ENCODE peak calls at places on chromosomes 11 and 22, in seven cellular contexts. One of them, this sample, is unnamed.

GRCh38 chr11:42253156-42253555 is 793.7 kb upstream of the LRRC4C start:
- DNase-seq in activated CD4-positive, alpha-beta T cell treated with anti-CD3 and anti-CD28 coated beads, Interleukin-2, amount 50 U/mL, for 48 hours: no peak
- DNase-seq in RWPE2: no peak
- DNase-seq in central memory CD4-positive, alpha-beta T cell: no peak
- DNase-seq in Daoy: no peak
- DNase-seq in astrocyte of the spinal cord: no peak
- DNase-seq in GOT3: no peak
- DNase-seq in this sample: no peak

GRCh38 chr11:35286156-35286555 is 133.2 kb downstream of the SLC1A2 start:
- DNase-seq in activated CD4-positive, alpha-beta T cell treated with anti-CD3 and anti-CD28 coated beads, Interleukin-2, amount 50 U/mL, for 48 hours: no peak
- DNase-seq in RWPE2: no peak
- DNase-seq in central memory CD4-positive, alpha-beta T cell: no peak
- DNase-seq in Daoy: no peak
- DNase-seq in astrocyte of the spinal cord: no peak
- DNase-seq in GOT3: no peak
- DNase-seq in this sample: no peak

GRCh38 chr22:29820941-29821789 is 16.9 kb downstream of the ASCC2 start:
- DNase-seq in activated CD4-positive, alpha-beta T cell treated with anti-CD3 and anti-CD28 coated beads, Interleukin-2, amount 50 U/mL, for 48 hours: peak; percentile 60
- DNase-seq in RWPE2: peak; percentile 93
- DNase-seq in central memory CD4-positive, alpha-beta T cell: no peak
- DNase-seq in Daoy: peak; percentile 93
- DNase-seq in astrocyte of the spinal cord: peak; percentile 83
- DNase-seq in GOT3: no peak
- DNase-seq in this sample: peak; percentile 54

GRCh38 chr22:42294034-42294985 is 23.9 kb upstream of the TCF20 start:
- DNase-seq in activated CD4-positive, alpha-beta T cell treated with anti-CD3 and anti-CD28 coated beads, Interleukin-2, amount 50 U/mL, for 48 hours: peak; percentile 27
- DNase-seq in RWPE2: no peak
- DNase-seq in central memory CD4-positive, alpha-beta T cell: peak; percentile 45
- DNase-seq in Daoy: peak; percentile 58
- DNase-seq in astrocyte of the spinal cord: peak; percentile 47
- DNase-seq in GOT3: no peak
- DNase-seq in this sample: no peak

GRCh38 chr11:62810748-62811147 is 5.5 kb upstream of the NXF1 start:
- DNase-seq in activated CD4-positive, alpha-beta T cell treated with anti-CD3 and anti-CD28 coated beads, Interleukin-2, amount 50 U/mL, for 48 hours: no peak
- DNase-seq in RWPE2: no peak
- DNase-seq in central memory CD4-positive, alpha-beta T cell: no peak
- DNase-seq in Daoy: no peak
- DNase-seq in astrocyte of the spinal cord: no peak
- DNase-seq in GOT3: no peak
- DNase-seq in this sample: no peak

GRCh38 chr11:133343951-133344350 is 188.3 kb downstream of the OPCML start:
- DNase-seq in activated CD4-positive, alpha-beta T cell treated with anti-CD3 and anti-CD28 coated beads, Interleukin-2, amount 50 U/mL, for 48 hours: no peak
- DNase-seq in RWPE2: peak; percentile 73
- DNase-seq in central memory CD4-positive, alpha-beta T cell: no peak
- DNase-seq in Daoy: peak; percentile 96
- DNase-seq in astrocyte of the spinal cord: peak; percentile 64
- DNase-seq in GOT3: no peak
- DNase-seq in this sample: no peak

GRCh38 chr22:23128269-23129108 is 13.3 kb downstream of the RSPH14 start:
- DNase-seq in activated CD4-positive, alpha-beta T cell treated with anti-CD3 and anti-CD28 coated beads, Interleukin-2, amount 50 U/mL, for 48 hours: peak; percentile 82
- DNase-seq in RWPE2: no peak
- DNase-seq in central memory CD4-positive, alpha-beta T cell: peak; percentile 57
- DNase-seq in Daoy: peak; percentile 71
- DNase-seq in astrocyte of the spinal cord: peak; percentile 76
- DNase-seq in GOT3: no peak
- DNase-seq in this sample: peak; percentile 21

GRCh38 chr22:40044102-40044869 is 49.5 kb downstream of the FAM83F start:
- DNase-seq in activated CD4-positive, alpha-beta T cell treated with anti-CD3 and anti-CD28 coated beads, Interleukin-2, amount 50 U/mL, for 48 hours: peak; percentile 99
- DNase-seq in RWPE2: peak; percentile 96
- DNase-seq in central memory CD4-positive, alpha-beta T cell: peak; percentile 99
- DNase-seq in Daoy: peak; percentile 99
- DNase-seq in astrocyte of the spinal cord: peak; percentile 99
- DNase-seq in GOT3: peak; percentile 91
- DNase-seq in this sample: peak; percentile 93

GRCh38 chr11:95247883-95248282 is 16.9 kb upstream of the SESN3 start:
- DNase-seq in activated CD4-positive, alpha-beta T cell treated with anti-CD3 and anti-CD28 coated beads, Interleukin-2, amount 50 U/mL, for 48 hours: no peak
- DNase-seq in RWPE2: no peak
- DNase-seq in central memory CD4-positive, alpha-beta T cell: no peak
- DNase-seq in Daoy: no peak
- DNase-seq in astrocyte of the spinal cord: no peak
- DNase-seq in GOT3: no peak
- DNase-seq in this sample: no peak

GRCh38 chr11:55503449-55503848 is 50.8 kb upstream of the OR4C15 start:
- DNase-seq in activated CD4-positive, alpha-beta T cell treated with anti-CD3 and anti-CD28 coated beads, Interleukin-2, amount 50 U/mL, for 48 hours: no peak
- DNase-seq in RWPE2: no peak
- DNase-seq in central memory CD4-positive, alpha-beta T cell: no peak
- DNase-seq in Daoy: no peak
- DNase-seq in astrocyte of the spinal cord: no peak
- DNase-seq in GOT3: no peak
- DNase-seq in this sample: no peak

GRCh38 chr22:37270928-37271650 is 11.2 kb upstream of the CYTH4 start:
- DNase-seq in activated CD4-positive, alpha-beta T cell treated with anti-CD3 and anti-CD28 coated beads, Interleukin-2, amount 50 U/mL, for 48 hours: no peak
- DNase-seq in RWPE2: no peak
- DNase-seq in central memory CD4-positive, alpha-beta T cell: no peak
- DNase-seq in Daoy: no peak
- DNase-seq in astrocyte of the spinal cord: no peak
- DNase-seq in GOT3: no peak
- DNase-seq in this sample: no peak

GRCh38 chr11:1761110-1761856 is 2.4 kb downstream of the CTSD start:
- DNase-seq in activated CD4-positive, alpha-beta T cell treated with anti-CD3 and anti-CD28 coated beads, Interleukin-2, amount 50 U/mL, for 48 hours: no peak
- DNase-seq in RWPE2: no peak
- DNase-seq in central memory CD4-positive, alpha-beta T cell: no peak
- DNase-seq in Daoy: no peak
- DNase-seq in astrocyte of the spinal cord: no peak
- DNase-seq in GOT3: no peak
- DNase-seq in this sample: no peak

GRCh38 chr11:45289369-45289768 is 3.2 kb upstream of the SYT13 start:
- DNase-seq in activated CD4-positive, alpha-beta T cell treated with anti-CD3 and anti-CD28 coated beads, Interleukin-2, amount 50 U/mL, for 48 hours: no peak
- DNase-seq in RWPE2: no peak
- DNase-seq in central memory CD4-positive, alpha-beta T cell: no peak
- DNase-seq in Daoy: peak; percentile 62
- DNase-seq in astrocyte of the spinal cord: peak; percentile 53
- DNase-seq in GOT3: peak; percentile 10
- DNase-seq in this sample: no peak

GRCh38 chr22:38487946-38488345 is 18.2 kb downstream of the DDX17 start:
- DNase-seq in activated CD4-positive, alpha-beta T cell treated with anti-CD3 and anti-CD28 coated beads, Interleukin-2, amount 50 U/mL, for 48 hours: no peak
- DNase-seq in RWPE2: no peak
- DNase-seq in central memory CD4-positive, alpha-beta T cell: no peak
- DNase-seq in Daoy: no peak
- DNase-seq in astrocyte of the spinal cord: no peak
- DNase-seq in GOT3: no peak
- DNase-seq in this sample: no peak

GRCh38 chr11:3996651-3997050 is 97.9 kb upstream of the RRM1 start:
- DNase-seq in activated CD4-positive, alpha-beta T cell treated with anti-CD3 and anti-CD28 coated beads, Interleukin-2, amount 50 U/mL, for 48 hours: no peak
- DNase-seq in RWPE2: no peak
- DNase-seq in central memory CD4-positive, alpha-beta T cell: no peak
- DNase-seq in Daoy: no peak
- DNase-seq in astrocyte of the spinal cord: no peak
- DNase-seq in GOT3: no peak
- DNase-seq in this sample: no peak

GRCh38 chr11:62710001-62710345 is 2.5 kb downstream of the GNG3 start:
- DNase-seq in activated CD4-positive, alpha-beta T cell treated with anti-CD3 and anti-CD28 coated beads, Interleukin-2, amount 50 U/mL, for 48 hours: peak; percentile 40
- DNase-seq in RWPE2: no peak
- DNase-seq in central memory CD4-positive, alpha-beta T cell: no peak
- DNase-seq in Daoy: peak; percentile 40
- DNase-seq in astrocyte of the spinal cord: no peak
- DNase-seq in GOT3: no peak
- DNase-seq in this sample: no peak

This sample was measured in thoracic aorta.